ENCODE peak calls at places on chromosomes 4 and X, in four cellular contexts. L, Y, F and V are unnamed samples.

GRCh38 chrX:44071847-44072545 is 98.8 kb upstream of the NDP start:
- DNase-seq in L (no peak), Y (peak; percentile 7), F (no peak), V (no peak)

GRCh38 chr4:188822698-188823097 is 683.5 kb downstream of the TRIML1 start:
- DNase-seq in L (no peak), Y (no peak), F (no peak), V (no peak)

GRCh38 chrX:16479206-16479869 is 170.6 kb upstream of the S100G start:
- DNase-seq in L (no peak), Y (peak; percentile 21), F (peak; percentile 64), V (no peak)

GRCh38 chr4:37561803-37562207 is 124.4 kb downstream of the RELL1 start:
- DNase-seq in L (no peak), Y (peak; percentile 43), F (no peak), V (no peak)

GRCh38 chr4:40327340-40327739 is 7.8 kb upstream of the CHRNA9 start:
- DNase-seq in L (no peak), Y (no peak), F (no peak), V (no peak)

GRCh38 chr4:89752932-89753598 is 83.9 kb downstream of the SNCA start:
- DNase-seq in L (peak; percentile 31), Y (peak; percentile 67), F (no peak), V (peak; percentile 40)

GRCh38 chr4:132572210-132572609 is 576.9 kb upstream of the PCDH10 start:
- DNase-seq in L (no peak), Y (no peak), F (no peak), V (no peak)

GRCh38 chrX:137401092-137401491 is 164.8 kb upstream of the ZIC3 start:
- DNase-seq in L (no peak), Y (no peak), F (no peak), V (no peak)

GRCh38 chrX:130575831-130576404 is 174.1 kb downstream of the RBMX2 start:
- DNase-seq in L (peak; percentile 9), Y (peak; percentile 2), F (peak; percentile 35), V (peak; percentile 72)

GRCh38 chr4:13543648-13544555 is at the start of gene NKX3-2:
- DNase-seq in L (no peak), Y (peak; percentile 33), F (peak; percentile 58), V (peak; percentile 67)

GRCh38 chr4:41142946-41143720 is 71.2 kb downstream of the APBB2 start:
- DNase-seq in L (peak; percentile 69), Y (peak; percentile 73), F (no peak), V (no peak)

GRCh38 chrX:9622128-9622527 is 143.5 kb downstream of the GPR143 start:
- DNase-seq in L (no peak), Y (no peak), F (no peak), V (no peak)

GRCh38 chrX:10524578-10524977 is 95.8 kb downstream of the MID1 start:
- DNase-seq in L (no peak), Y (no peak), F (no peak), V (no peak)

GRCh38 chrX:13220916-13221315 is 98.9 kb downstream of the ATXN3L start:
- DNase-seq in L (no peak), Y (no peak), F (no peak), V (peak; percentile 0)

GRCh38 chr4:99710020-99710419 is 52.4 kb upstream of the C4orf54 start:
- DNase-seq in L (no peak), Y (no peak), F (no peak), V (peak; percentile 53)

GRCh38 chr4:173013232-173013932 is 155.2 kb upstream of the GALNT7 start:
- DNase-seq in L (no peak), Y (peak; percentile 55), F (peak; percentile 11), V (peak; percentile 41)

GRCh38 chr4:74181225-74181624 is 23.3 kb downstream of the MTHFD2L start:
- DNase-seq in L (no peak), Y (no peak), F (no peak), V (no peak)

GRCh38 chr4:126939401-126939800 is 693.4 kb upstream of the INTU start:
- DNase-seq in L (no peak), Y (peak; percentile 75), F (no peak), V (no peak)

GRCh38 chrX:153245288-153245731 is 66.2 kb downstream of the MAGEA1 start:
- DNase-seq in L (no peak), Y (no peak), F (peak; percentile 62), V (peak; percentile 67)

GRCh38 chrX:24643116-24643515 is 4.0 kb downstream of the PCYT1B start:
- DNase-seq in L (no peak), Y (no peak), F (no peak), V (no peak)

GRCh38 chr4:141499454-141499853 is 136.9 kb upstream of the IL15 start:
- DNase-seq in L (no peak), Y (no peak), F (no peak), V (no peak)

GRCh38 chrX:96846841-96847240 is 36.9 kb upstream of the RPA4 start:
- DNase-seq in L (no peak), Y (no peak), F (no peak), V (no peak)

GRCh38 chr4:175253184-175253902 is 335.2 kb downstream of the ADAM29 start:
- DNase-seq in L (no peak), Y (no peak), F (peak; percentile 15), V (no peak)

GRCh38 chr4:110610940-110611785 is 11.7 kb downstream of the PITX2 start:
- DNase-seq in L (no peak), Y (no peak), F (no peak), V (no peak)

GRCh38 chr4:6469898-6470501 is 2.4 kb downstream of the PPP2R2C start:
- DNase-seq in L (no peak), Y (no peak), F (no peak), V (no peak)

GRCh38 chr4:85778809-85779124 is 303.8 kb downstream of the ARHGAP24 start:
- DNase-seq in L (no peak), Y (peak; percentile 49), F (no peak), V (no peak)

GRCh38 chr4:116872941-116873340 is 212.4 kb downstream of the TRAM1L1 start:
- DNase-seq in L (no peak), Y (no peak), F (no peak), V (no peak)

GRCh38 chr4:183797041-183797444 is 108.1 kb upstream of the STOX2 start:
- DNase-seq in L (no peak), Y (no peak), F (no peak), V (peak; percentile 7)

GRCh38 chr4:151887151-151887815 is 126.5 kb upstream of the GATB start:
- DNase-seq in L (no peak), Y (no peak), F (no peak), V (no peak)

GRCh38 chr4:153246446-153247115 is 42.3 kb downstream of the TRIM2 start:
- DNase-seq in L (no peak), Y (no peak), F (no peak), V (no peak)

GRCh38 chr4:118120120-118120760 is 86.0 kb downstream of the NDST3 start:
- DNase-seq in L (no peak), Y (no peak), F (no peak), V (no peak)

GRCh38 chr4:37008199-37008598 is 236.3 kb upstream of the NWD2 start:
- DNase-seq in L (no peak), Y (peak; percentile 14), F (no peak), V (peak; percentile 0)

GRCh38 chr4:10005632-10006031 is 15.7 kb downstream of the SLC2A9 start:
- DNase-seq in L (no peak), Y (no peak), F (no peak), V (no peak)

GRCh38 chr4:16240300-16240699 is 14.0 kb upstream of the TAPT1 start:
- DNase-seq in L (no peak), Y (no peak), F (no peak), V (no peak)

GRCh38 chr4:154124539-154125255 is 335.8 kb upstream of the SFRP2 start:
- DNase-seq in L (peak; percentile 26), Y (peak; percentile 12), F (no peak), V (no peak)

GRCh38 chr4:147409350-147409749 is 71.5 kb upstream of the EDNRA start:
- DNase-seq in L (no peak), Y (no peak), F (no peak), V (no peak)